ENCODE peak calls at places on chromosomes 6 and 20, in six cellular contexts. Z is H1, C is mesenchymal stem cell, K is IMR-90, M is neuronal stem cell, F is trophoblast cell. V is an unnamed sample.

GRCh38 chr20:37922016-37922415 is 19.1 kb downstream of the VSTM2L start:
- DNase-seq in Z (no peak), C (no peak), K (no peak), M (no peak), F (no peak), V (no peak)

GRCh38 chr6:34529665-34530327 is 26.3 kb downstream of the SPDEF start:
- DNase-seq in Z (no peak), C (no peak), K (no peak), M (no peak), F (no peak), V (no peak)

GRCh38 chr6:26362093-26362835 is 2.7 kb upstream of the BTN3A2 start:
- DNase-seq in Z (no peak), C (no peak), K (no peak), M (no peak), F (no peak), V (no peak)

GRCh38 chr6:26157150-26157837 is 70.1 kb downstream of the HFE start:
- DNase-seq in Z (peak), C (peak), K (peak), M (peak), F (peak), V (peak)

GRCh38 chr6:132937466-132937906 is 123.1 kb downstream of the RPS12 start:
- DNase-seq in Z (no peak), C (peak), K (peak), M (peak), F (peak), V (peak)

GRCh38 chr6:65989676-65990075 is 282.6 kb upstream of the EYS start:
- DNase-seq in Z (no peak), C (no peak), K (no peak), M (no peak), F (no peak), V (no peak)

GRCh38 chr20:56630086-56630493 is 984 bp downstream of the TFAP2C start:
- DNase-seq in Z (peak), C (peak), K (no peak), M (peak), F (peak), V (peak)

GRCh38 chr20:20369353-20370086 is 1.6 kb downstream of the INSM1 start:
- DNase-seq in Z (no peak), C (no peak), K (no peak), M (no peak), F (no peak), V (peak)

GRCh38 chr6:91098006-91098405 is 511.1 kb upstream of the MAP3K7 start:
- DNase-seq in Z (no peak), C (no peak), K (no peak), M (no peak), F (no peak), V (no peak)

GRCh38 chr6:22774129-22774528 is 204.8 kb downstream of the HDGFL1 start:
- DNase-seq in Z (no peak), C (no peak), K (peak), M (no peak), F (no peak), V (no peak)
- H4K91ac ChIP-seq in Z (no peak), C (no peak), K (no peak), M (no peak), F (no peak), V (no peak)

GRCh38 chr6:1724616-1725015 is 114.9 kb downstream of the FOXC1 start:
- DNase-seq in Z (no peak), C (no peak), K (no peak), M (no peak), F (no peak), V (peak)
- H4K91ac ChIP-seq in Z (no peak), C (no peak), K (no peak), M (no peak), F (no peak), V (no peak)

GRCh38 chr6:2363211-2363610 is 117.8 kb upstream of the GMDS start:
- DNase-seq in Z (no peak), C (no peak), K (peak), M (no peak), F (peak), V (no peak)
- H4K91ac ChIP-seq in Z (no peak), C (no peak), K (no peak), M (no peak), F (no peak), V (no peak)

GRCh38 chr6:27545271-27546046 is 72.6 kb upstream of the ZNF184 start:
- DNase-seq in Z (peak), C (peak), K (peak), M (no peak), F (peak), V (peak)
- H4K91ac ChIP-seq in Z (no peak), C (no peak), K (no peak), M (no peak), F (no peak), V (no peak)

GRCh38 chr6:71333700-71334099 is 45.1 kb downstream of the OGFRL1 start:
- DNase-seq in Z (no peak), C (peak), K (peak), M (no peak), F (peak), V (no peak)
- H4K91ac ChIP-seq in Z (no peak), C (no peak), K (peak), M (no peak), F (no peak), V (no peak)

DNA sequence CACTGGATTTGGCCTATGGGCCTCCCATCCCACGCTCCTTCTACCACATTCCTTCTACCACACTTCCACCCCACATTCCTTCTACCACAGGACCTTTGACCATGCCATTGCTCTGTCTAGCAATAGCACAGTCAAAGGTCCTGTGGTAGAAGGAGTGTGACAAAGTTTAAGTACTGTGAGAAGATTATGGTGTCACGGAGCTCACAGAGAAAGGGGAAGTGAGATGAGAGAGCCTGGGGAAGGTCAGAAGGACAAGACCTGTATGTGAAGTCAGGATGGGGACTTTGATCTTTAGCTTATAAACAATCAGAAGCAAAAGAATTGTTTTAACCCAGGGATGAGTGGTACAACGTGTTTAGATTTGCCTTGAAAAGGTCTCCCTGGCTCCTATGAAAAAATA is 568.2 kb upstream of the CHD6 start:
- DNase-seq in Z (no peak), C (no peak), K (no peak), M (no peak), F (no peak), V (no peak)
- H4K91ac ChIP-seq in Z (no peak), C (no peak), K (no peak), M (no peak), F (no peak), V (no peak)